ENCODE peak calls at places on chromosomes 7 and 10, in six cellular contexts. One of them, this sample, is unnamed.
A peak's percentile ranks its signal among the peaks of the same experiment; 100 is the strongest.

GRCh38 chr10:93566435-93567276 is at the start of gene FFAR4:
- DNase-seq in neuronal stem cell: no peak
- DNase-seq in IMR-90: no peak
- DNase-seq in trophoblast cell: no peak
- DNase-seq in H1: no peak
- DNase-seq in H9: peak; percentile 64
- DNase-seq in this sample: peak; percentile 8

GRCh38 chr7:13139436-13139835 is 452.0 kb downstream of the ARL4A start:
- DNase-seq in neuronal stem cell: no peak
- DNase-seq in IMR-90: no peak
- DNase-seq in trophoblast cell: no peak
- DNase-seq in H1: no peak
- DNase-seq in H9: no peak
- DNase-seq in this sample: no peak

GRCh38 chr10:127374901-127375300 is 174.2 kb upstream of the NPS start:
- DNase-seq in neuronal stem cell: no peak
- DNase-seq in IMR-90: no peak
- DNase-seq in trophoblast cell: no peak
- DNase-seq in H1: no peak
- DNase-seq in H9: no peak
- DNase-seq in this sample: no peak

GRCh38 chr10:792083-792791 is 102.8 kb upstream of the DIP2C start:
- DNase-seq in neuronal stem cell: no peak
- DNase-seq in IMR-90: no peak
- DNase-seq in trophoblast cell: no peak
- DNase-seq in H1: no peak
- DNase-seq in H9: peak; percentile 22
- DNase-seq in this sample: no peak

GRCh38 chr10:113384181-113384580 is 168.7 kb upstream of the HABP2 start:
- DNase-seq in neuronal stem cell: no peak
- DNase-seq in IMR-90: no peak
- DNase-seq in trophoblast cell: no peak
- DNase-seq in H1: no peak
- DNase-seq in H9: no peak
- DNase-seq in this sample: peak; percentile 2

GRCh38 chr7:157274991-157275427 is 61.8 kb upstream of the DNAJB6 start:
- DNase-seq in neuronal stem cell: no peak
- DNase-seq in IMR-90: peak; percentile 14
- DNase-seq in trophoblast cell: no peak
- DNase-seq in H1: no peak
- DNase-seq in H9: no peak
- DNase-seq in this sample: no peak

GRCh38 chr7:12067156-12067831 is 143.8 kb upstream of the TMEM106B start:
- DNase-seq in neuronal stem cell: peak; percentile 62
- DNase-seq in IMR-90: peak; percentile 66
- DNase-seq in trophoblast cell: peak; percentile 56
- DNase-seq in H1: peak; percentile 56
- DNase-seq in H9: peak; percentile 76
- DNase-seq in this sample: peak; percentile 72

GRCh38 chr10:15123749-15124184 is 26.6 kb downstream of the RPP38 start:
- DNase-seq in neuronal stem cell: no peak
- DNase-seq in IMR-90: peak; percentile 86
- DNase-seq in trophoblast cell: no peak
- DNase-seq in H1: no peak
- DNase-seq in H9: no peak
- DNase-seq in this sample: peak; percentile 75

GRCh38 chr7:109456116-109456515 is 886.4 kb downstream of the DNAJB9 start:
- DNase-seq in neuronal stem cell: no peak
- DNase-seq in IMR-90: no peak
- DNase-seq in trophoblast cell: no peak
- DNase-seq in H1: no peak
- DNase-seq in H9: peak; percentile 42
- DNase-seq in this sample: no peak

GRCh38 chr10:5658871-5659618 is 7.3 kb downstream of the ASB13 start:
- DNase-seq in neuronal stem cell: peak; percentile 33
- DNase-seq in IMR-90: no peak
- DNase-seq in trophoblast cell: no peak
- DNase-seq in H1: no peak
- DNase-seq in H9: peak; percentile 65
- DNase-seq in this sample: no peak

GRCh38 chr10:71431216-71431944 is 34.7 kb downstream of the CDH23 start:
- DNase-seq in neuronal stem cell: no peak
- DNase-seq in IMR-90: no peak
- DNase-seq in trophoblast cell: no peak
- DNase-seq in H1: no peak
- DNase-seq in H9: no peak
- DNase-seq in this sample: no peak

GRCh38 chr7:132004528-132004927 is 448.1 kb upstream of the PODXL start:
- DNase-seq in neuronal stem cell: no peak
- DNase-seq in IMR-90: no peak
- DNase-seq in trophoblast cell: no peak
- DNase-seq in H1: no peak
- DNase-seq in H9: peak; percentile 34
- DNase-seq in this sample: no peak

GRCh38 chr10:71035511-71036278 is 147.3 kb upstream of the PCBD1 start:
- DNase-seq in neuronal stem cell: no peak
- DNase-seq in IMR-90: no peak
- DNase-seq in trophoblast cell: no peak
- DNase-seq in H1: no peak
- DNase-seq in H9: no peak
- DNase-seq in this sample: peak; percentile 24

GRCh38 chr10:132806126-132807061 is 20.4 kb upstream of the NKX6-2 start:
- DNase-seq in neuronal stem cell: no peak
- DNase-seq in IMR-90: no peak
- DNase-seq in trophoblast cell: no peak
- DNase-seq in H1: no peak
- DNase-seq in H9: no peak
- DNase-seq in this sample: no peak

GRCh38 chr10:1177936-1178335 is 121.8 kb downstream of the WDR37 start:
- DNase-seq in neuronal stem cell: no peak
- DNase-seq in IMR-90: no peak
- DNase-seq in trophoblast cell: no peak
- DNase-seq in H1: no peak
- DNase-seq in H9: no peak
- DNase-seq in this sample: no peak

GRCh38 chr7:140403878-140404564 is at the start of gene RAB19:
- DNase-seq in neuronal stem cell: no peak
- DNase-seq in IMR-90: no peak
- DNase-seq in trophoblast cell: peak; percentile 79
- DNase-seq in H1: peak; percentile 64
- DNase-seq in H9: peak; percentile 91
- DNase-seq in this sample: no peak

GRCh38 chr10:5442056-5442989 is 30.0 kb downstream of the NET1 start:
- DNase-seq in neuronal stem cell: no peak
- DNase-seq in IMR-90: peak; percentile 55
- DNase-seq in trophoblast cell: peak; percentile 55
- DNase-seq in H1: no peak
- DNase-seq in H9: no peak
- DNase-seq in this sample: peak; percentile 69

GRCh38 chr7:19747740-19748339 is 25.6 kb downstream of the TMEM196 start:
- DNase-seq in neuronal stem cell: peak; percentile 37
- DNase-seq in IMR-90: peak; percentile 22
- DNase-seq in trophoblast cell: no peak
- DNase-seq in H1: no peak
- DNase-seq in H9: no peak
- DNase-seq in this sample: peak; percentile 48

GRCh38 chr10:11007661-11008060 is 10.0 kb upstream of the CELF2 start:
- DNase-seq in neuronal stem cell: no peak
- DNase-seq in IMR-90: no peak
- DNase-seq in trophoblast cell: no peak
- DNase-seq in H1: no peak
- DNase-seq in H9: no peak
- DNase-seq in this sample: no peak

GRCh38 chr7:142345817-142346216 is 88.0 kb upstream of the PRSS58 start:
- DNase-seq in neuronal stem cell: no peak
- DNase-seq in IMR-90: no peak
- DNase-seq in trophoblast cell: no peak
- DNase-seq in H1: no peak
- DNase-seq in H9: no peak
- DNase-seq in this sample: no peak

GRCh38 chr10:66187096-66187733 is 738.6 kb upstream of the LRRTM3 start:
- DNase-seq in neuronal stem cell: no peak
- DNase-seq in IMR-90: no peak
- DNase-seq in trophoblast cell: no peak
- DNase-seq in H1: no peak
- DNase-seq in H9: no peak
- DNase-seq in this sample: peak; percentile 4

GRCh38 chr7:121042899-121043298 is 54.4 kb downstream of the CPED1 start:
- DNase-seq in neuronal stem cell: no peak
- DNase-seq in IMR-90: no peak
- DNase-seq in trophoblast cell: no peak
- DNase-seq in H1: no peak
- DNase-seq in H9: no peak
- DNase-seq in this sample: no peak

GRCh38 chr7:121042195-121042594 is 53.7 kb downstream of the CPED1 start:
- DNase-seq in neuronal stem cell: no peak
- DNase-seq in IMR-90: no peak
- DNase-seq in trophoblast cell: no peak
- DNase-seq in H1: no peak
- DNase-seq in H9: no peak
- DNase-seq in this sample: no peak

GRCh38 chr7:121043314-121044234 is 55.1 kb downstream of the CPED1 start:
- DNase-seq in neuronal stem cell: no peak
- DNase-seq in IMR-90: no peak
- DNase-seq in trophoblast cell: no peak
- DNase-seq in H1: no peak
- DNase-seq in H9: no peak
- DNase-seq in this sample: no peak

GRCh38 chr7:121039994-121040393 is 51.5 kb downstream of the CPED1 start:
- DNase-seq in neuronal stem cell: no peak
- DNase-seq in IMR-90: no peak
- DNase-seq in trophoblast cell: no peak
- DNase-seq in H1: no peak
- DNase-seq in H9: no peak
- DNase-seq in this sample: no peak

GRCh38 chr7:121041516-121042148 is 53.1 kb downstream of the CPED1 start:
- DNase-seq in neuronal stem cell: no peak
- DNase-seq in IMR-90: peak; percentile 43
- DNase-seq in trophoblast cell: no peak
- DNase-seq in H1: no peak
- DNase-seq in H9: no peak
- DNase-seq in this sample: no peak
- H3K27ac ChIP-seq in neuronal stem cell: no peak overlapping the region
- H3K27ac ChIP-seq in IMR-90: peak overlapping the region; percentile 13
- H3K27ac ChIP-seq in trophoblast cell: no peak overlapping the region
- H3K27ac ChIP-seq in H1: no peak overlapping the region
- H3K27ac ChIP-seq in H9: no peak overlapping the region
- H3K27ac ChIP-seq in this sample: no peak overlapping the region

GRCh38 chr10:35433851-35434426 is 97.6 kb downstream of the CCNY start:
- DNase-seq in neuronal stem cell: no peak
- DNase-seq in IMR-90: peak; percentile 63
- DNase-seq in trophoblast cell: no peak
- DNase-seq in H1: no peak
- DNase-seq in H9: no peak
- DNase-seq in this sample: peak; percentile 60
- H3K14ac ChIP-seq in neuronal stem cell: no peak overlapping the region
- H3K14ac ChIP-seq in IMR-90: no peak overlapping the region
- H3K14ac ChIP-seq in trophoblast cell: no peak overlapping the region
- H3K14ac ChIP-seq in H1: no peak overlapping the region
- H3K14ac ChIP-seq in H9: no peak overlapping the region
- H3K14ac ChIP-seq in this sample: no peak overlapping the region

GRCh38 chr7:22551768-22552513 is 52.0 kb upstream of the STEAP1B start:
- DNase-seq in neuronal stem cell: no peak
- DNase-seq in IMR-90: no peak
- DNase-seq in trophoblast cell: no peak
- DNase-seq in H1: no peak
- DNase-seq in H9: no peak
- DNase-seq in this sample: no peak
- H3K27ac ChIP-seq in neuronal stem cell: no peak overlapping the region
- H3K27ac ChIP-seq in IMR-90: no peak overlapping the region
- H3K27ac ChIP-seq in trophoblast cell: no peak overlapping the region
- H3K27ac ChIP-seq in H1: no peak overlapping the region
- H3K27ac ChIP-seq in H9: no peak overlapping the region
- H3K27ac ChIP-seq in this sample: no peak overlapping the region

DNA sequence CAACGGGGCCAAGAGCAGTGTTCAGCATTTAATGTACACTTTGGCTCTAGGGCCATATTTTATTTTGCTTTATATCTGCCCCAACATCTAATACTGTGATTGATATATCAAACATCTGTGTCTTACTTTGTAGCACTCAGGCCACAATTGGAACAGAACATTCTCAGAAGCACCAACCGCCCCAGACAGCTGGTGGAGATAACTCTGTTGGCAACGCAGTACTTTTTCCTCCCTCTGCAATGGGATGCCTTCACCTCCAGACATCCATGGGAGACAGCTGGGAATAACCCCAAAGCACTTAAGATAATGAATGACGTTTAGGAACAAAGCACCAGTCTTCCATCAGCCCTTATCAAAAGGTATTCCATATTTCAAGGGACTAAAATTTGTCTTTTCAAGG is 57.4 kb downstream of the PIP4K2A start:
- DNase-seq in neuronal stem cell: no peak
- DNase-seq in IMR-90: no peak
- DNase-seq in trophoblast cell: no peak
- DNase-seq in H1: no peak
- DNase-seq in H9: no peak
- DNase-seq in this sample: no peak
- H3K14ac ChIP-seq in neuronal stem cell: no peak overlapping the region
- H3K14ac ChIP-seq in IMR-90: no peak overlapping the region
- H3K14ac ChIP-seq in trophoblast cell: no peak overlapping the region
- H3K14ac ChIP-seq in H1: no peak overlapping the region
- H3K14ac ChIP-seq in H9: no peak overlapping the region
- H3K14ac ChIP-seq in this sample: no peak overlapping the region

This sample was measured in mesenchymal stem cell.